ENCODE peak calls at places on chromosomes 3 and 15, in five cellular contexts. Z, Y, I, A and K are unnamed samples.

GRCh38 chr3:133490468-133491351 is 82.8 kb upstream of the CDV3 start:
- DNase-seq in Z (peak), I (no peak), A (no peak), Y (no peak), K (no peak)

GRCh38 chr3:168216851-168217250 is 121.1 kb upstream of the GOLIM4 start:
- DNase-seq in Y (no peak), I (no peak), Z (no peak), A (no peak), K (no peak)

GRCh38 chr3:21745971-21746370 is 5.0 kb downstream of the ZNF385D start:
- DNase-seq in Z (no peak), A (no peak), I (peak), Y (no peak), K (no peak)

GRCh38 chr3:175163686-175164085 is 304.6 kb downstream of the NAALADL2 start:
- DNase-seq in Z (no peak), Y (no peak), I (no peak), A (no peak), K (no peak)

GRCh38 chr3:177465243-177465642 is 268.0 kb upstream of the TBL1XR1 start:
- DNase-seq in A (peak), I (no peak), Y (no peak), Z (no peak), K (no peak)

GRCh38 chr3:89046661-89047060 is 60.8 kb upstream of the EPHA3 start:
- DNase-seq in Z (no peak), Y (no peak), A (no peak), I (no peak), K (no peak)

GRCh38 chr3:72904156-72904555 is 16.3 kb downstream of the GXYLT2 start:
- DNase-seq in A (no peak), Z (no peak), Y (no peak), I (no peak), K (no peak)

GRCh38 chr15:35695002-35695401 is 149.0 kb upstream of the DPH6 start:
- DNase-seq in Z (no peak), I (no peak), A (no peak), Y (no peak), K (no peak)

GRCh38 chr3:170585008-170585936 is 603 bp downstream of the SLC7A14 start:
- DNase-seq in I (peak), Z (no peak), A (no peak), Y (peak), K (no peak)

GRCh38 chr15:29805043-29805707 is 17.1 kb downstream of the TJP1 start:
- DNase-seq in Z (no peak), A (peak), Y (peak), I (peak), K (peak)

GRCh38 chr3:39724233-39724846 is 85.1 kb upstream of the MYRIP start:
- DNase-seq in I (no peak), A (no peak), Y (no peak), Z (no peak), K (peak)

GRCh38 chr3:41711656-41712055 is 250.2 kb downstream of the ULK4 start:
- DNase-seq in A (no peak), Z (no peak), Y (no peak), I (peak), K (no peak)

GRCh38 chr3:17672506-17672905 is 69.9 kb downstream of the TBC1D5 start:
- DNase-seq in Z (no peak), Y (no peak), I (no peak), A (no peak), K (peak)

GRCh38 chr3:69433016-69433937 is 47.4 kb upstream of the FRMD4B start:
- DNase-seq in A (no peak), Y (no peak), Z (peak), I (no peak), K (no peak)

GRCh38 chr3:191331443-191331842 is 1.1 kb upstream of the UTS2B start:
- DNase-seq in A (no peak), Y (no peak), Z (no peak), I (peak), K (no peak)

GRCh38 chr3:14428087-14429067 is 26.0 kb downstream of the SLC6A6 start:
- DNase-seq in Z (no peak), A (no peak), Y (no peak), I (peak), K (no peak)